ENCODE peak calls at places on chromosome 15, in six cellular contexts. G, X, J, Y, I and D are unnamed samples.

GRCh38 chr15:74795961-74796625 is 14.2 kb downstream of the CSK start:
- DNase-seq in G (no peak), X (no peak), J (no peak), Y (no peak), I (no peak), D (no peak)

GRCh38 chr15:90571063-90571541 is 41.4 kb downstream of the CRTC3 start:
- DNase-seq in G (peak; percentile 86), X (no peak), J (peak; percentile 25), Y (peak; percentile 85), I (no peak), D (peak; percentile 45)

GRCh38 chr15:52161406-52161966 is 29.7 kb downstream of the GNB5 start:
- DNase-seq in G (no peak), X (no peak), J (no peak), Y (no peak), I (no peak), D (no peak)

GRCh38 chr15:25810631-25811077 is 52.5 kb downstream of the ATP10A start:
- DNase-seq in G (no peak), X (no peak), J (no peak), Y (no peak), I (no peak), D (no peak)

GRCh38 chr15:31330836-31331235 is 4.2 kb downstream of the KLF13 start:
- DNase-seq in G (no peak), X (no peak), J (no peak), Y (no peak), I (no peak), D (no peak)

GRCh38 chr15:68910341-68910740 is 20.0 kb upstream of the SPESP1 start:
- DNase-seq in G (no peak), X (no peak), J (no peak), Y (no peak), I (no peak), D (no peak)

GRCh38 chr15:78987891-78988360 is 43.1 kb upstream of the CTSH start:
- DNase-seq in G (no peak), X (no peak), J (no peak), Y (no peak), I (no peak), D (peak; percentile 49)

GRCh38 chr15:51720201-51720995 is 17.1 kb downstream of the LYSMD2 start:
- DNase-seq in G (no peak), X (no peak), J (no peak), Y (no peak), I (no peak), D (no peak)

GRCh38 chr15:56794923-56795329 is 61.6 kb upstream of the ZNF280D start:
- DNase-seq in G (no peak), X (no peak), J (no peak), Y (no peak), I (no peak), D (no peak)

GRCh38 chr15:29403778-29404177 is 134.2 kb upstream of the NSMCE3 start:
- DNase-seq in G (no peak), X (no peak), J (no peak), Y (no peak), I (no peak), D (no peak)

GRCh38 chr15:36232491-36232890 is 346.9 kb upstream of the CDIN1 start:
- DNase-seq in G (no peak), X (no peak), J (no peak), Y (no peak), I (no peak), D (no peak)

GRCh38 chr15:51621917-51622268 is 678 bp downstream of the DMXL2 start:
- DNase-seq in G (peak; percentile 65), X (no peak), J (peak; percentile 63), Y (peak; percentile 65), I (peak; percentile 46), D (peak; percentile 79)

GRCh38 chr15:88865498-88866099 is 29.7 kb downstream of the HAPLN3 start:
- DNase-seq in G (no peak), X (no peak), J (peak; percentile 28), Y (no peak), I (no peak), D (no peak)

GRCh38 chr15:36519067-36519466 is 60.4 kb upstream of the CDIN1 start:
- DNase-seq in G (no peak), X (no peak), J (no peak), Y (no peak), I (no peak), D (no peak)

GRCh38 chr15:44340410-44340809 is 51.9 kb downstream of the GOLM2 start:
- DNase-seq in G (no peak), X (peak; percentile 46), J (peak; percentile 83), Y (no peak), I (no peak), D (peak; percentile 77)

GRCh38 chr15:89115547-89115946 is 27.3 kb downstream of the ABHD2 start:
- DNase-seq in G (no peak), X (no peak), J (no peak), Y (peak; percentile 72), I (no peak), D (no peak)

GRCh38 chr15:25169318-25169717 is 214.5 kb downstream of the SNRPN start:
- DNase-seq in G (peak; percentile 54), X (no peak), J (no peak), Y (no peak), I (no peak), D (no peak)

GRCh38 chr15:48914717-48915116 is 36.8 kb downstream of the EID1 start:
- DNase-seq in G (no peak), X (no peak), J (no peak), Y (no peak), I (no peak), D (no peak)

GRCh38 chr15:64288577-64288976 is 67.4 kb downstream of the CSNK1G1 start:
- DNase-seq in G (no peak), X (peak; percentile 38), J (no peak), Y (no peak), I (no peak), D (peak; percentile 26)

GRCh38 chr15:90038639-90039095 is 37.5 kb downstream of the ZNF710 start:
- DNase-seq in G (no peak), X (no peak), J (no peak), Y (no peak), I (no peak), D (no peak)

GRCh38 chr15:27336676-27337075 is 365.7 kb downstream of the GABRG3 start:
- DNase-seq in G (no peak), X (no peak), J (no peak), Y (no peak), I (no peak), D (peak; percentile 11)

GRCh38 chr15:79218588-79219200 is 63.8 kb upstream of the ANKRD34C start:
- DNase-seq in G (no peak), X (no peak), J (peak; percentile 9), Y (no peak), I (no peak), D (peak; percentile 41)

GRCh38 chr15:25407950-25408349 is 30.9 kb downstream of the UBE3A start:
- DNase-seq in G (no peak), X (no peak), J (no peak), Y (no peak), I (no peak), D (no peak)

GRCh38 chr15:80090879-80091503 is 31.5 kb downstream of the ZFAND6 start:
- DNase-seq in G (no peak), X (no peak), J (no peak), Y (no peak), I (no peak), D (no peak)

GRCh38 chr15:38954090-38954489 is 389.5 kb upstream of the RASGRP1 start:
- DNase-seq in G (no peak), X (no peak), J (no peak), Y (no peak), I (no peak), D (no peak)

GRCh38 chr15:49627407-49627877 is 6.6 kb downstream of the DTWD1 start:
- DNase-seq in G (no peak), X (peak; percentile 75), J (peak; percentile 92), Y (no peak), I (no peak), D (peak; percentile 79)

GRCh38 chr15:63211549-63211948 is 22.1 kb downstream of the RAB8B start:
- DNase-seq in G (no peak), X (no peak), J (no peak), Y (no peak), I (no peak), D (no peak)

GRCh38 chr15:33154366-33155166 is 39.9 kb downstream of the FMN1 start:
- DNase-seq in G (no peak), X (peak; percentile 71), J (no peak), Y (no peak), I (no peak), D (peak; percentile 93)

GRCh38 chr15:70802629-70803028 is 39.3 kb upstream of the UACA start:
- DNase-seq in G (no peak), X (no peak), J (peak; percentile 63), Y (no peak), I (no peak), D (peak; percentile 80)

GRCh38 chr15:34616613-34617012 is 33.2 kb upstream of the GOLGA8B start:
- DNase-seq in G (no peak), X (no peak), J (peak; percentile 24), Y (no peak), I (no peak), D (peak; percentile 33)

GRCh38 chr15:65583701-65584100 is 27.2 kb downstream of the INTS14 start:
- DNase-seq in G (no peak), X (no peak), J (no peak), Y (no peak), I (no peak), D (no peak)

GRCh38 chr15:40182358-40183029 is 21.6 kb downstream of the BUB1B start:
- DNase-seq in G (no peak), X (no peak), J (no peak), Y (no peak), I (no peak), D (no peak)
- H3K4me3 ChIP-seq in G (no peak overlapping the region), X (no peak overlapping the region), J (no peak overlapping the region), Y (no peak overlapping the region), I (no peak overlapping the region), D (no peak overlapping the region)

DNA sequence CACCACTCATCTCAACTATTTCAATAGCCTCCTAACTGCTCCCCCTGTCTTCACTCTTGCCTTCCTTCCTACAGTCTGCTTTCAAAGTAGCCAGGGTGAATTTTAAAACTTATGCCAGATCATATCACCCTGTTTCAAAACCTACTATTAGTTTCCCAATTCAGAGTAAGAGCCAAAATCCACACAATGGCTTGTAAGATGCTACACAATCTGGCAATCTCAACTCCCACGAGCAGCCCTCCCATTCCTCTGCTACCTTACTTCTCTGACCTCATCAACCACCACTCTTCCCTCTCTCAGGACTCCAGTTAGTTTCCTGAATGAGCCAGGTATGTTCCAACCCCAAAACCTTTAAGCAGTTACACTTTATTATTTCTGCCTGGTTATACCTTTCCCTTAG is 62.5 kb downstream of the VPS13C start:
- DNase-seq in G (no peak), X (no peak), J (peak; percentile 70), Y (no peak), I (no peak), D (no peak)
- TF ChIP-seq CTCF in G (no peak), X (no peak), J (peak; percentile 24), Y (no peak), I (no peak), D (no peak)

GRCh38 chr15:99983894-99984293 is 250.7 kb upstream of the LYSMD4 start:
- DNase-seq in G (no peak), X (no peak), J (no peak), Y (no peak), I (peak; percentile 41), D (no peak)
- H3K4me3 ChIP-seq in G (no peak overlapping the region), X (no peak overlapping the region), J (no peak overlapping the region), Y (no peak overlapping the region), I (no peak overlapping the region), D (no peak overlapping the region)

DNA sequence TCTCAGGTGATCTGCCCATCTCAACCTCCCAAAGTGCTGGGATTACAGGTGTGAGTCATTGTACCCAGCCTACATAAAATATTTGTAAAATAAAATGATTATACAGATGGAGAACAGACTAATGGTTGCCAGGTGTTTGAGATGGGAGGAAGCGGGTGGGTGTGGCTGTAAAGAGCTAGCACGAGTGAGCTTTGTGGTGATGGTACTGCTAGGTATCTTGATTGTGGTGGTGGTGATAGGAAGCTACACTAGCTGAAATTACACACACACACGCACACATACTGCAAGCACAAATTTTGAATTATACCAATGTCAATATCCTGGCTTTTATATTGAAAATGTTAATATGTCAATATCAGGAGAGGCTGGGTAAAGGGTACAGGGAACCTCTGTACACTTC is 5.4 kb downstream of the PGPEP1L start:
- DNase-seq in G (no peak), X (no peak), J (no peak), Y (no peak), I (no peak), D (no peak)
- TF ChIP-seq CTCF in G (no peak), X (no peak), J (no peak), Y (no peak), I (no peak), D (no peak)